ENCODE peak calls at places on chromosomes 12 and 14, in ten cellular contexts. B is vagina; X is OCI-LY7; G is CD8-positive, alpha-beta memory T cell; L is HAP-1; F is lower lobe of right lung; C is stomach; E is foreskin keratinocyte; I is heart left ventricle; M is H1. T is an unnamed sample.
A peak's percentile ranks its signal among the peaks of the same experiment; 100 is the strongest.

GRCh38 chr14:101481557-101481956 is 79.7 kb upstream of the DIO3 start:
- DNase-seq in M (no peak), E (no peak), I (peak; percentile 7), X (no peak), B (no peak), L (no peak), C (peak; percentile 13), G (no peak), F (peak; percentile 24), T (peak; percentile 17)

GRCh38 chr12:31265722-31266121 is 60.2 kb downstream of the SINHCAF start:
- DNase-seq in C (no peak), X (no peak), I (no peak), B (no peak), M (no peak), L (no peak), G (no peak), F (no peak), E (no peak), T (no peak)

GRCh38 chr12:68825569-68826217 is 17.7 kb downstream of the MDM2 start:
- DNase-seq in X (no peak), G (no peak), B (no peak), M (no peak), I (no peak), C (no peak), F (no peak), L (no peak), E (no peak), T (no peak)

GRCh38 chr14:78840898-78841297 is 670.7 kb downstream of the NRXN3 start:
- DNase-seq in G (no peak), L (no peak), I (no peak), C (no peak), X (no peak), B (no peak), F (no peak), E (no peak), M (no peak), T (no peak)

GRCh38 chr14:71478542-71478941 is 453.7 kb upstream of the RGS6 start:
- DNase-seq in F (no peak), I (no peak), X (peak; percentile 7), G (no peak), B (no peak), M (no peak), E (peak; percentile 26), C (no peak), L (no peak), T (no peak)

GRCh38 chr12:64824500-64825142 is at the start of gene TBC1D30:
- DNase-seq in E (no peak), L (peak; percentile 60), X (no peak), I (no peak), C (no peak), M (peak; percentile 73), G (no peak), B (no peak), F (peak; percentile 51), T (no peak)

GRCh38 chr14:95998656-95999055 is 40.5 kb upstream of the C14orf132 start:
- DNase-seq in C (no peak), X (peak; percentile 10), I (no peak), M (no peak), L (no peak), F (no peak), B (no peak), G (no peak), E (peak; percentile 8), T (no peak)

GRCh38 chr12:131943389-131943788 is 6.4 kb upstream of the EP400 start:
- DNase-seq in B (no peak), L (no peak), G (peak; percentile 11), E (no peak), M (no peak), I (no peak), X (no peak), F (peak; percentile 26), C (no peak), T (peak; percentile 67)

DNA sequence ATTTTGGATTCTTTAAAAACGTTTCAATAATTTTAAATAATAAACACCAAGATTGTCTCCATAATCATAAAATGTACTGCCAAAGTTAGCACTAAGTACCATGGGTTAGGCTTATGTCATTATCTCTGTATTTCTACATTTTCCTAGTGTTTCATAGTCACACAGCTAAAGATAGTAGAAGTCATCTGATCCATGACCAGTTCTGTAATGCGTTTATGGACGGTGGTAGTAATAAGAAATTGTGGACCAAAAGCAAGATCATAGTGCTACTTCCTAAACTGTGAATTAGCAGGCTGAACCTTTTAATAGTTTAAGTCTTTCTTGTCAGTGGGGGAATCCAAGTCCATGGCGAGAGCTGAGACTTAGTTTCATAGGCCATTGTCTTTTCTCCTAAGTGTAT is 142.1 kb downstream of the AKAP6 start:
- DNase-seq in G (no peak), F (no peak), X (no peak), C (no peak), B (no peak), L (no peak), M (no peak), E (no peak), I (no peak), T (no peak)
- H3K4me1 ChIP-seq in G (no peaks in the 10 kb centered on the region), F (peaks cover 5% of the 10 kb centered on the region), X (no peaks in the 10 kb centered on the region), C (no peaks in the 10 kb centered on the region), B (peaks cover 21% of the 10 kb centered on the region), L (peaks cover 22% of the 10 kb centered on the region), M (peaks cover 9% of the 10 kb centered on the region), E (peaks cover 59% of the 10 kb centered on the region), I (peaks cover 25% of the 10 kb centered on the region), T (no peaks in the 10 kb centered on the region)

DNA sequence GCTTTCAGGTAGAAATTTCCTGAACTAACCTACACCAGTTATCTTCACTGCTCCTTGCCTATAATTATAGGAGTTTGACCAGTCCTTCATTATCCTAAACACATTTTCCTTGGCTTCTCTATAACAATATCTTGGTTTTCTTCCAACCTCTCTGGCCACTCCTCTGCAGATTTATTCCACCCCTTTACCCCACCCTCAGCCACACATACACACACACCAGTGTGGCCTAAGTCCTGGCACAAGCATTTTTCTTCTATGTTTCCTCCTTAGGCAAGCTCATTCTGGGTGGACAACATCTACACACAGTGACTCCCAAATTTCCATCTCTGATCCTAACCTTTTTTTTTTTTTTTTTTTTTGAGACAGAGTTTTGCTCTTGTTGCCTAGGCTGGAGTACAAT is 25.1 kb downstream of the CDK17 start:
- DNase-seq in X (no peak), G (no peak), F (no peak), B (no peak), I (no peak), E (no peak), M (no peak), L (no peak), C (no peak), T (no peak)
- H3K4me1 ChIP-seq in X (peaks cover 47% of the 10 kb centered on the region), G (peaks cover 78% of the 10 kb centered on the region), F (peaks cover 64% of the 10 kb centered on the region), B (peaks cover 69% of the 10 kb centered on the region), I (peaks cover 60% of the 10 kb centered on the region), E (peaks cover 4% of the 10 kb centered on the region), M (no peaks in the 10 kb centered on the region), L (peaks cover 30% of the 10 kb centered on the region), C (peaks cover 32% of the 10 kb centered on the region), T (peaks cover 17% of the 10 kb centered on the region)

GRCh38 chr12:42325326-42325775 is 543 bp downstream of the ZCRB1 start:
- DNase-seq in B (no peak), C (no peak), E (no peak), X (no peak), F (no peak), M (no peak), G (no peak), L (no peak), I (no peak), T (no peak)

GRCh38 chr12:42323856-42324255 is 2.0 kb downstream of the ZCRB1 start:
- DNase-seq in L (no peak), E (no peak), G (no peak), B (no peak), X (no peak), C (no peak), F (no peak), M (no peak), I (no peak), T (no peak)

GRCh38 chr12:42327227-42327590 is 1.2 kb downstream of the PPHLN1 start:
- DNase-seq in F (no peak), L (no peak), M (no peak), B (no peak), C (no peak), I (no peak), G (no peak), X (no peak), E (no peak), T (no peak)

GRCh38 chr12:42325776-42326465 is at the start of the genes PPHLN1 and ZCRB1:
- DNase-seq in E (peak; percentile 75), F (peak; percentile 89), X (peak; percentile 89), G (peak; percentile 86), C (peak; percentile 83), M (peak; percentile 90), L (peak; percentile 91), B (no peak), I (peak; percentile 84), T (peak; percentile 88)

GRCh38 chr12:42326466-42327226 is 679 bp downstream of the PPHLN1 start:
- DNase-seq in G (peak; percentile 46), C (no peak), F (no peak), E (peak; percentile 46), L (peak; percentile 25), M (no peak), I (no peak), B (no peak), X (peak; percentile 31), T (no peak)
- H3K4me1 ChIP-seq in G (peaks cover 53% of the 10 kb centered on the region), C (peaks cover 39% of the 10 kb centered on the region), F (peaks cover 24% of the 10 kb centered on the region), E (peaks cover 24% of the 10 kb centered on the region), L (peaks cover 32% of the 10 kb centered on the region), M (no peaks in the 10 kb centered on the region), I (peaks cover 25% of the 10 kb centered on the region), B (peaks cover 28% of the 10 kb centered on the region), X (peaks cover 43% of the 10 kb centered on the region), T (peaks cover 42% of the 10 kb centered on the region)

GRCh38 chr12:120194534-120195395 is at the start of gene GCN1:
- DNase-seq in C (peak; percentile 88), X (peak; percentile 86), I (peak; percentile 89), M (peak; percentile 94), B (no peak), F (peak; percentile 89), G (peak; percentile 91), L (peak; percentile 89), E (peak; percentile 79), T (peak; percentile 86)

GRCh38 chr12:120199025-120199424 is 1.9 kb downstream of the RPLP0 start:
- DNase-seq in L (peak; percentile 29), B (no peak), X (no peak), I (no peak), E (no peak), F (no peak), G (no peak), C (no peak), M (no peak), T (no peak)

GRCh38 chr12:120197542-120197887 is 3.0 kb upstream of the GCN1 start:
- DNase-seq in L (no peak), M (no peak), F (no peak), C (no peak), I (no peak), B (no peak), G (no peak), X (no peak), E (no peak), T (no peak)

GRCh38 chr12:120194226-120194533 is 335 bp downstream of the GCN1 start:
- DNase-seq in X (no peak), G (no peak), L (no peak), F (no peak), I (no peak), B (no peak), E (no peak), M (no peak), C (no peak), T (no peak)

DNA sequence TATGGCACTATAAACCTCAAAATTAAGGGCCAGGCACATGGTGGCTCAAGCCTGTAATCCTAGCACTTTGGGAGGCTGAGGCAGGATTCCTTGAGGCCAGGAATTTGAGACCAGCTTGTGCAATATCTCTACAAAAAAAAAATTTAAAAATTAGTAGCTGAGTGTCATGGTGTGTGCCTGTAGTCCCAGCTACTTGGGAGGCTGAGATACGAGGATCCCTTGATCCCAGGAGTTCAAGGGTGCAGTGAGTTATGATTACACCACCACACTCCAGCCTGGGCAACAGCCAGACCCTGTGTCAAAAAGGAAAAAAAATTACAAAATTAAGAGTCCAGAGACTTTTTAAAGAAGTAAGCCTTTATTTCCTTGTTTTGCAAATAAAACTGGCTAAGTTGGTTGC is 1.8 kb upstream of the GCN1 start:
- DNase-seq in X (no peak), I (no peak), E (no peak), B (no peak), F (no peak), C (no peak), M (no peak), G (no peak), L (no peak), T (no peak)
- H3K4me1 ChIP-seq in X (peaks cover 68% of the 10 kb centered on the region), I (peaks cover 32% of the 10 kb centered on the region), E (peaks cover 6% of the 10 kb centered on the region), B (peaks cover 63% of the 10 kb centered on the region), F (peaks cover 63% of the 10 kb centered on the region), C (peaks cover 66% of the 10 kb centered on the region), M (no peaks in the 10 kb centered on the region), G (peaks cover 57% of the 10 kb centered on the region), L (peaks cover 30% of the 10 kb centered on the region), T (peaks cover 79% of the 10 kb centered on the region)

T was measured in left lung.